ENCODE peak calls at places on chromosomes 13 and 19, in seven cellular contexts. M is activated naive CD8-positive, alpha-beta T cell treated with anti-CD3 and anti-CD28 coated beads, Interleukin-2, amount 50 U/mL, for 24 hours; E is IMR-90; W is NCI-H1092 treated with DMSO at 0.1 percent for 48 hours; T is heart left ventricle; C is SW 1271; L is AG04450. N is an unnamed sample.

GRCh38 chr19:51427220-51427619 is 9.8 kb upstream of the SIGLEC10 start:
- DNase-seq in L (no peak), T (peak), C (no peak), E (no peak), M (no peak), W (no peak), N (no peak)

GRCh38 chr13:49731766-49732165 is 40.5 kb upstream of the EBPL start:
- DNase-seq in M (no peak), W (no peak), E (peak), C (no peak), T (no peak), L (peak), N (peak)

GRCh38 chr13:62919491-62919890 is 1503.8 kb upstream of the PCDH20 start:
- DNase-seq in M (no peak), T (no peak), C (no peak), L (no peak), W (no peak), E (no peak), N (no peak)

GRCh38 chr19:2645816-2646215 is 56.7 kb downstream of the GNG7 start:
- DNase-seq in L (no peak), E (no peak), T (no peak), M (no peak), W (no peak), C (no peak), N (no peak)

GRCh38 chr13:24511019-24511823 is 1.4 kb downstream of the PARP4 start:
- DNase-seq in T (no peak), E (peak), W (no peak), L (peak), C (peak), M (peak), N (peak)

GRCh38 chr13:37446503-37446902 is 152.1 kb downstream of the POSTN start:
- DNase-seq in E (peak), C (no peak), L (peak), T (peak), W (no peak), M (no peak), N (peak)

GRCh38 chr19:1130801-1131717 is 27.3 kb downstream of the GPX4 start:
- DNase-seq in L (no peak), M (peak), C (no peak), W (no peak), E (no peak), T (no peak), N (no peak)

GRCh38 chr19:45906221-45906620 is 3.8 kb upstream of the MYPOP start:
- DNase-seq in T (no peak), E (peak), M (no peak), C (no peak), W (no peak), L (no peak), N (no peak)

GRCh38 chr19:19591133-19591825 is 27.2 kb downstream of the PBX4 start:
- DNase-seq in M (peak), E (peak), T (no peak), W (no peak), L (peak), C (peak), N (peak)

GRCh38 chr13:111630411-111630810 is 310.0 kb downstream of the TEX29 start:
- DNase-seq in M (no peak), E (no peak), W (peak), C (no peak), L (no peak), T (no peak), N (no peak)

GRCh38 chr19:43741075-43741840 is 13.5 kb downstream of the SMG9 start:
- DNase-seq in L (no peak), W (no peak), T (peak), C (no peak), M (no peak), E (no peak), N (no peak)

GRCh38 chr13:113777311-113778260 is 18.6 kb downstream of the TMEM255B start:
- DNase-seq in C (no peak), L (no peak), T (no peak), M (no peak), E (peak), W (no peak), N (no peak)

GRCh38 chr13:106986033-106986484 is 418.1 kb upstream of the ARGLU1 start:
- DNase-seq in M (no peak), W (no peak), E (peak), L (no peak), C (no peak), T (no peak), N (no peak)

GRCh38 chr19:2853015-2853606 is 11.8 kb downstream of the ZNF555 start:
- DNase-seq in M (no peak), T (no peak), E (no peak), L (no peak), W (no peak), C (no peak), N (no peak)

GRCh38 chr19:23686622-23687423 is at the start of gene ZNF675:
- DNase-seq in L (peak), M (peak), E (peak), W (peak), T (peak), C (peak), N (peak)

GRCh38 chr13:113077953-113078894 is 27.4 kb upstream of the F7 start:
- DNase-seq in T (peak), C (no peak), M (no peak), L (no peak), W (no peak), E (no peak), N (no peak)

GRCh38 chr13:59906413-59907027 is 257.2 kb downstream of the DIAPH3 start:
- DNase-seq in C (peak), E (peak), M (no peak), L (peak), W (peak), T (no peak), N (no peak)

GRCh38 chr13:98915563-98916348 is 62.1 kb downstream of the DOCK9 start:
- DNase-seq in M (no peak), E (peak), L (no peak), W (no peak), T (no peak), C (no peak), N (no peak)

N was measured in AG04449.